ENCODE peak calls at places on chromosomes 5 and 9, in eight cellular contexts. F is MCF 10A, D is choroid plexus epithelial cell, P is mucosa of descending colon, M is Calu3, L is neural crest cell, B is dorsolateral prefrontal cortex, X is progenitor cell of endocrine pancreas. Z is an unnamed sample.

GRCh38 chr5:95940758-95941682 is 20.6 kb downstream of the ELL2 start:
- DNase-seq in M (no peak), X (no peak), P (no peak), B (peak), D (peak), L (no peak), F (no peak), Z (no peak)

GRCh38 chr9:137013571-137013940 is 14.5 kb downstream of the ABCA2 start:
- DNase-seq in X (no peak), P (no peak), F (no peak), M (no peak), B (no peak), D (no peak), L (no peak), Z (no peak)

GRCh38 chr5:171478946-171479775 is 59.7 kb downstream of the FGF18 start:
- DNase-seq in B (no peak), P (no peak), M (no peak), F (no peak), L (no peak), X (no peak), D (peak), Z (no peak)

GRCh38 chr9:93043122-93043521 is 15.4 kb upstream of the SUSD3 start:
- DNase-seq in D (no peak), P (no peak), L (no peak), B (no peak), M (no peak), X (no peak), F (no peak), Z (peak)

GRCh38 chr5:68534131-68534940 is 318.8 kb downstream of the PIK3R1 start:
- DNase-seq in P (no peak), D (peak), X (no peak), F (no peak), M (peak), B (peak), L (peak), Z (peak)

GRCh38 chr5:74112372-74112875 is 486.4 kb downstream of the ARHGEF28 start:
- DNase-seq in X (no peak), P (no peak), B (no peak), L (no peak), M (no peak), F (no peak), D (no peak), Z (no peak)

GRCh38 chr5:35009059-35009458 is 38.7 kb downstream of the AGXT2 start:
- DNase-seq in D (no peak), M (no peak), X (no peak), P (no peak), L (no peak), B (no peak), F (no peak), Z (no peak)

GRCh38 chr5:52727568-52727967 is 60.1 kb upstream of the ITGA1 start:
- DNase-seq in P (no peak), X (no peak), B (no peak), F (peak), D (peak), L (no peak), M (peak), Z (no peak)

GRCh38 chr9:136691316-136692189 is 4.3 kb upstream of the AGPAT2 start:
- DNase-seq in B (no peak), F (no peak), X (no peak), M (no peak), D (no peak), L (no peak), P (peak), Z (peak)

GRCh38 chr5:133811168-133811567 is 157.3 kb downstream of the C5orf15 start:
- DNase-seq in B (no peak), X (no peak), P (no peak), D (no peak), F (no peak), L (no peak), M (no peak), Z (no peak)

GRCh38 chr9:107044872-107045271 is 181.9 kb downstream of the ZNF462 start:
- DNase-seq in D (no peak), B (no peak), L (no peak), M (peak), F (no peak), P (peak), X (no peak), Z (no peak)

GRCh38 chr5:56175465-56175864 is 57.7 kb downstream of the ANKRD55 start:
- DNase-seq in L (no peak), X (no peak), F (peak), D (peak), B (no peak), M (peak), P (no peak), Z (no peak)

GRCh38 chr9:17477816-17478215 is 101.0 kb upstream of the SH3GL2 start:
- DNase-seq in D (no peak), L (no peak), X (no peak), P (no peak), B (no peak), F (no peak), M (no peak), Z (no peak)

GRCh38 chr5:179793470-179794139 is at the start of gene LTC4S:
- DNase-seq in F (no peak), X (no peak), D (peak), B (peak), P (peak), L (no peak), M (no peak), Z (peak)

GRCh38 chr9:110048976-110049698 is 158.8 kb downstream of the C9orf152 start:
- DNase-seq in D (peak), B (no peak), M (peak), L (peak), F (peak), X (no peak), P (peak), Z (peak)

GRCh38 chr9:16247188-16247875 is 623.1 kb downstream of the BNC2 start:
- DNase-seq in X (no peak), B (no peak), F (peak), L (no peak), M (no peak), D (no peak), P (no peak), Z (no peak)

GRCh38 chr9:69671904-69672827 is at the start of gene APBA1:
- DNase-seq in B (peak), X (peak), D (peak), M (peak), F (no peak), P (peak), L (peak), Z (peak)

GRCh38 chr5:156715287-156715686 is 134.8 kb upstream of the PPP1R2B start:
- DNase-seq in P (no peak), B (no peak), D (no peak), F (no peak), X (no peak), M (no peak), L (no peak), Z (no peak)

GRCh38 chr5:131281133-131281867 is 17.4 kb downstream of the CDC42SE2 start:
- DNase-seq in M (no peak), D (peak), P (no peak), L (no peak), F (peak), X (no peak), B (no peak), Z (no peak)

GRCh38 chr5:170826117-170826516 is 35.7 kb upstream of the RANBP17 start:
- DNase-seq in P (no peak), X (no peak), L (no peak), M (no peak), D (no peak), B (no peak), F (no peak), Z (no peak)

GRCh38 chr5:154644745-154645411 is 110.3 kb upstream of the LARP1 start:
- DNase-seq in D (no peak), M (no peak), F (no peak), P (no peak), X (no peak), L (no peak), B (no peak), Z (peak)

GRCh38 chr9:125634040-125634717 is 72.8 kb downstream of the MAPKAP1 start:
- DNase-seq in P (no peak), M (no peak), L (no peak), X (no peak), D (no peak), F (peak), B (no peak), Z (no peak)

GRCh38 chr9:91991621-91992435 is 41.8 kb upstream of the ROR2 start:
- DNase-seq in B (no peak), P (no peak), X (no peak), D (peak), M (no peak), L (no peak), F (no peak), Z (no peak)

GRCh38 chr9:129336601-129337286 is 158.7 kb upstream of the IER5L start:
- DNase-seq in D (peak), M (peak), P (peak), B (peak), X (no peak), L (no peak), F (no peak), Z (peak)

GRCh38 chr5:122775713-122776084 is 819 bp downstream of the SNX2 start:
- DNase-seq in M (no peak), F (no peak), P (no peak), D (peak), L (no peak), X (no peak), B (no peak), Z (no peak)

GRCh38 chr9:132465131-132465635 is 55.2 kb downstream of the CFAP77 start:
- DNase-seq in F (no peak), D (no peak), B (no peak), P (no peak), X (no peak), M (no peak), L (no peak), Z (no peak)

DNA sequence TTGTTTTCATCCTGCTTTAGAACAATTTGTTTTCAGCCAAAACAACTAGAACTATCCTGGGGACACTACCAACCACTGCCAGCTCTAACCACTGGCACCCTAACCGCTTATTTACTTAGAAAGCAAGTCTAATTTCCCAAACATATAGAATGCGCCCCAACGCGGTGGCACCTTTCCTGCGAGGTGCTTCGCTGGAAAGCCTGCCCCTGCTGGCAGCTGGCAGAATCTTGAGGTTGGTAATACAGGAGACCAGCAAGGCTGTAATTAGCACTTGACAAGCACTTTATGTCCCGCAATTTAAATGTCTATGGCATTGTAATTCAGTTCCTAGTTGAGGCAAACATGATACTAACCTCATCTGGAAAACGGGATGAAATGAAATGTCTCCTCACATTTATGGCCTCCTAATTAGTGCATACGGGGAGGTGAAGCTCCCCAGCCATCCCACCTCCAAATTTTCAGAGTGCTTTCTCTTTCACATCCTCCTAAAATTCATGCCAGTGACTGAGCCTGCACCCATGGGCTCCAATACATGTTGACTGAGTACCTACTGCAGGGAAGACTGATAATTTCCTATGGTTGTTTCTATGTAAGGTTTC is 30.4 kb downstream of the GABBR2 start:
- DNase-seq in X (no peak), M (peak), D (peak), B (no peak), P (no peak), F (peak), L (no peak), Z (no peak)
- TF ChIP-seq CTCF in X (peak), M (peak), D (peak), B (no peak), P (no peak), F (peak), L (peak), Z (no peak)

GRCh38 chr5:169389318-169389717 is 88.4 kb upstream of the SLIT3 start:
- DNase-seq in P (no peak), F (no peak), M (no peak), D (no peak), L (no peak), B (no peak), X (no peak), Z (no peak)

GRCh38 chr5:169390265-169390664 is 89.3 kb upstream of the SLIT3 start:
- DNase-seq in X (no peak), M (no peak), P (no peak), D (no peak), L (no peak), B (no peak), F (no peak), Z (no peak)

GRCh38 chr5:169384661-169385060 is 83.7 kb upstream of the SLIT3 start:
- DNase-seq in B (no peak), F (no peak), P (no peak), L (no peak), X (no peak), D (no peak), M (no peak), Z (no peak)

GRCh38 chr5:169385636-169386035 is 84.7 kb upstream of the SLIT3 start:
- DNase-seq in X (no peak), B (no peak), D (no peak), F (no peak), M (no peak), L (no peak), P (no peak), Z (no peak)
- TF ChIP-seq CTCF in X (no peak), B (no peak), D (no peak), F (no peak), M (no peak), L (no peak), P (no peak), Z (no peak)

GRCh38 chr9:130896233-130897012 is at the start of gene QRFP:
- DNase-seq in M (peak), X (no peak), P (peak), F (no peak), B (no peak), L (no peak), D (no peak), Z (no peak)
- TF ChIP-seq CTCF in M (peak), X (no peak), P (no peak), F (peak), B (no peak), L (no peak), D (no peak), Z (no peak)

DNA sequence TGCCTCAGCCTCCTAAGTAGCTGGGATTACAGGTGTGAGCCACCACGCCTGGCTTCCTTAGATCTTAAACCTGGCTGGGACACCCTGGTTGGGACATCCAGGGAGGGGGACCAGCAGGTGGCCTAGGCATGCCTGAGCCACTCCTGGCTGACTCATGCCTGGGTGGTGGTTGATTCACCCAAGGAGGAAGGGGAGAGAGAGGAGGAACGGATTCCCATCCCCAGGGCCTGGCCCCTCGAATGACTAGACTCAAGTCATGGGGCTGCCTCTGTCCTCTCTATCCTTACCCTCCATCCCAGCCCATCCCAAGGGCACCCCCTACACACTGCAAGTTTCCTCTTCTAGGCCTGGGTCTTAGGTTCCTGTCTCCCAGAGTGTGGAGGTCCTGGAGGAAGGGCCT is 12.7 kb downstream of the EEIG1 start:
- DNase-seq in D (peak), X (no peak), M (peak), F (peak), B (no peak), P (peak), L (no peak), Z (peak)
- TF ChIP-seq CTCF in D (no peak), X (no peak), M (no peak), F (no peak), B (no peak), P (no peak), L (no peak), Z (no peak)

GRCh38 chr9:89476546-89476945 is 21.4 kb downstream of the SEMA4D start:
- DNase-seq in B (no peak), P (no peak), L (no peak), D (no peak), M (no peak), X (no peak), F (no peak), Z (no peak)

GRCh38 chr9:89477395-89477794 is 20.5 kb downstream of the SEMA4D start:
- DNase-seq in B (no peak), D (no peak), M (no peak), F (no peak), X (no peak), L (no peak), P (peak), Z (no peak)

GRCh38 chr9:89475891-89476440 is 21.9 kb downstream of the SEMA4D start:
- DNase-seq in F (no peak), M (no peak), P (no peak), B (no peak), D (no peak), L (no peak), X (no peak), Z (no peak)

GRCh38 chr9:89478821-89479668 is 18.9 kb downstream of the SEMA4D start:
- DNase-seq in M (no peak), F (no peak), B (no peak), X (no peak), D (no peak), P (peak), L (no peak), Z (no peak)

DNA sequence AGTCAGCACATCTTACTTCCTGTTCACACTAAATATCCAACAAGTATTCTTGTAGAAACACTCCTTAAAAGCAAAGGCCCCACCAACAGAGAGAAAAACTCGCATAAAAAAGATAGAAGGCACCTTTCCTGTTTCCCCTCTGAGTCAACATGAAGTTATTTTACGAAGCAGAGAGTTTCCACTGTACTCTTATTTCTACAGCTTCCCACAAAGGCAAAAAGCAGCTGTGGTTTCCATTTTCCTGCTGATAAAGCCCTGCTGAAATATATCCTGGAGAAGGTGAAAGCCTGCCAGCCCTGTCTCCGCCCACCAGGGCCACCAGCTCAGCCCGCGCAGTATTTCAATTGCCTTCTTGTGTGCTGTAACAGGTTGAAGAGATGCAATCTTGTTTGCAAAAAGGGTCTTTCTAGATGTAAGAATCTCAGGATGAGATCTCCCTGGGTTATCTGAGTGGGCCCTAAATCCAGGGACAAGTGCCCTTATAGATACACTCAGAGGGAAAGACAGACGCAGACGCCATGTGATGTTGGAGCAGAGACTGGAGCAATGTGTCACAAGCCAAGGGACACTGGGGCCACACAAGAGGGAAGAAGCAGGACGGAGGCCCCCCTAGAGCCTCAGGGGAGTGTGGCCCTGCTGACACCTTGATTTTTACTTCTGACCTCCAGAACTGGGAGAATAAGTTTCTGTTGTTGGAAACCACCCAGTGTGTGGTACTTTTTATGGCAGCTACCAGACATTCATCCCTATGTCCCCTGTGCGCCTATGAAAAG is 19.9 kb downstream of the SEMA4D start:
- DNase-seq in B (no peak), D (peak), F (no peak), M (no peak), X (no peak), P (peak), L (no peak), Z (no peak)
- TF ChIP-seq CTCF in B (no peak), D (no peak), F (no peak), M (no peak), X (no peak), P (no peak), L (no peak), Z (no peak)

DNA sequence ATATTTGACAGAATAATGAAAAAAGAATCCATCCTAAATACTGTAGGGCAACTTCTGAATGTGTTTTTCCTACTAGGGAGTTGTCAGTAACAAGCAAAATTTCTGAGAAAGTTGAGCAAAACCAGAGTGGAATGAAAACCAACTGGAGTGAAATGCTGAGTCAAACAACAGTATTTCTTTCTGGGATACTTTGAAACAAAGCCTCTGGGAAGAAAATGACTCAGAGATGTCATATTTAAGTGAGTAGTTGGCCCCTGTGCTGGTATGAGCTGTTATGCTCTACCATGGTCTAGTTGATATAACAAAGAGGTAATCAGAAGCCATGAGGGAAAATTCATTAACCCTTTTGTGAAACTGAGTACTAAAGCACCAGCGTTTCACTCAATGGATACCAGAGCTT is 372.1 kb upstream of the C9orf72 start:
- DNase-seq in B (no peak), M (no peak), L (no peak), F (peak), D (peak), P (no peak), X (no peak), Z (no peak)
- TF ChIP-seq CTCF in B (no peak), M (no peak), L (no peak), F (no peak), D (no peak), P (no peak), X (no peak), Z (no peak)

GRCh38 chr5:140114341-140115185 is 654 bp downstream of the PURA start:
- DNase-seq in X (peak), M (peak), P (peak), B (peak), F (peak), D (peak), L (peak), Z (peak)

GRCh38 chr5:140116716-140117115 is 2.8 kb downstream of the PURA start:
- DNase-seq in B (no peak), M (no peak), X (no peak), F (peak), P (no peak), L (no peak), D (no peak), Z (no peak)

GRCh38 chr5:140115186-140115500 is 1.2 kb downstream of the PURA start:
- DNase-seq in X (no peak), D (no peak), P (no peak), M (no peak), L (no peak), B (no peak), F (no peak), Z (no peak)

GRCh38 chr5:140117523-140117922 is 3.6 kb downstream of the PURA start:
- DNase-seq in D (no peak), F (no peak), L (no peak), M (no peak), X (no peak), B (no peak), P (no peak), Z (no peak)

DNA sequence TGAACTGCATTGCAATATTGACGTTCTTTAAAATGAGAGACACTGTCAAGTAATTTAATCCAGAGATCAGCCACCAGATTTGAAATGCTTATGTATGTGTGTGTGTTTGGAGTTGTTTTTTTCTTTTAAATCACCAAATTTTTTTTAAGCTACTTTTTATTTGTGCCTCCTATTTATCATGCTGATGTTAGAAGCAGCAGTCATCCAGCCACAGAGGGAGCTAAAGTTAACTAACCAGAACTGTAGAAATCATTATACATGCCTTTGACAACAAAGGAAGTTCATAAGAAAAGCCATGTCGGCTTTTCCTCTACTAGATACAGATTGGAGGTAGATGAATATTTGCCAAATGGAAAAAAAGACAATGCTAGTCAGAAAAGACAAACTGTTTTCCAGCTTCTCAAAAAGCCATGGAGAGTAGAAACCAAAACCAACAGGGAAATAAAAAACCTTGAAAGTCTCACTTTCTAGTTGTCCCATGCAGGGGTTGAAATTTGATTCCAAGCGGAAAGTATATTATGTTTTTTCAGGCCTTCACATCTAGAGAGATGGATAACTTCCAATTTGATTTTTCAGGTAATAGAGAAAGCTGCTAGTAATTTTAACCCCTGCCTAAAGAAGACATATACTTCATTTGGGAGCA is 4.5 kb downstream of the PURA start:
- DNase-seq in M (no peak), X (no peak), B (no peak), F (no peak), P (no peak), D (peak), L (no peak), Z (no peak)
- TF ChIP-seq CTCF in M (no peak), X (no peak), B (no peak), F (no peak), P (no peak), D (no peak), L (no peak), Z (peak)